ENCODE peak calls at places on chromosomes 13 and 19, in five cellular contexts. One of them, this sample, is unnamed.

GRCh38 chr13:110062777-110063442 is 244.0 kb downstream of the COL4A1 start:
- DNase-seq in CD4-positive, alpha-beta memory T cell: no peak
- DNase-seq in CD4-positive, alpha-beta T cell: no peak
- DNase-seq in WTC11: no peak
- DNase-seq in SJSA1: no peak
- DNase-seq in this sample: peak

GRCh38 chr13:109844396-109844795 is 58.0 kb upstream of the IRS2 start:
- DNase-seq in CD4-positive, alpha-beta memory T cell: no peak
- DNase-seq in CD4-positive, alpha-beta T cell: no peak
- DNase-seq in WTC11: no peak
- DNase-seq in SJSA1: peak
- DNase-seq in this sample: no peak

GRCh38 chr13:113915012-113915763 is 51.3 kb upstream of the GAS6 start:
- DNase-seq in CD4-positive, alpha-beta memory T cell: no peak
- DNase-seq in CD4-positive, alpha-beta T cell: no peak
- DNase-seq in WTC11: no peak
- DNase-seq in SJSA1: no peak
- DNase-seq in this sample: no peak

GRCh38 chr19:45591004-45591637 is 6.5 kb upstream of the OPA3 start:
- DNase-seq in CD4-positive, alpha-beta memory T cell: no peak
- DNase-seq in CD4-positive, alpha-beta T cell: no peak
- DNase-seq in WTC11: peak
- DNase-seq in SJSA1: no peak
- DNase-seq in this sample: peak

GRCh38 chr19:50933640-50934039 is 19.2 kb downstream of the KLK5 start:
- DNase-seq in CD4-positive, alpha-beta memory T cell: no peak
- DNase-seq in CD4-positive, alpha-beta T cell: no peak
- DNase-seq in WTC11: no peak
- DNase-seq in SJSA1: no peak
- DNase-seq in this sample: no peak

GRCh38 chr13:45297456-45298205 is 43.4 kb downstream of the TPT1 start:
- DNase-seq in CD4-positive, alpha-beta memory T cell: peak
- DNase-seq in CD4-positive, alpha-beta T cell: no peak
- DNase-seq in WTC11: no peak
- DNase-seq in SJSA1: no peak
- DNase-seq in this sample: no peak

GRCh38 chr19:32581704-32582164 is 744 bp downstream of the PDCD5 start:
- DNase-seq in CD4-positive, alpha-beta memory T cell: no peak
- DNase-seq in CD4-positive, alpha-beta T cell: no peak
- DNase-seq in WTC11: peak
- DNase-seq in SJSA1: no peak
- DNase-seq in this sample: peak

GRCh38 chr13:93535256-93535655 is 308.6 kb downstream of the GPC6 start:
- DNase-seq in CD4-positive, alpha-beta memory T cell: no peak
- DNase-seq in CD4-positive, alpha-beta T cell: no peak
- DNase-seq in WTC11: no peak
- DNase-seq in SJSA1: no peak
- DNase-seq in this sample: no peak

GRCh38 chr19:45952691-45953505 is 20.8 kb downstream of the NOVA2 start:
- DNase-seq in CD4-positive, alpha-beta memory T cell: peak
- DNase-seq in CD4-positive, alpha-beta T cell: peak
- DNase-seq in WTC11: peak
- DNase-seq in SJSA1: peak
- DNase-seq in this sample: no peak

GRCh38 chr19:55086730-55087541 is 11.3 kb downstream of the EPS8L1 start:
- DNase-seq in CD4-positive, alpha-beta memory T cell: no peak
- DNase-seq in CD4-positive, alpha-beta T cell: peak
- DNase-seq in WTC11: peak
- DNase-seq in SJSA1: peak
- DNase-seq in this sample: peak

GRCh38 chr19:6530385-6531162 is at the start of gene TNFSF9:
- DNase-seq in CD4-positive, alpha-beta memory T cell: peak
- DNase-seq in CD4-positive, alpha-beta T cell: peak
- DNase-seq in WTC11: peak
- DNase-seq in SJSA1: peak
- DNase-seq in this sample: peak

GRCh38 chr13:43042410-43042921 is 19.1 kb downstream of the DNAJC15 start:
- DNase-seq in CD4-positive, alpha-beta memory T cell: no peak
- DNase-seq in CD4-positive, alpha-beta T cell: no peak
- DNase-seq in WTC11: no peak
- DNase-seq in SJSA1: no peak
- DNase-seq in this sample: no peak

GRCh38 chr13:40352385-40352778 is 314.1 kb downstream of the FOXO1 start:
- DNase-seq in CD4-positive, alpha-beta memory T cell: no peak
- DNase-seq in CD4-positive, alpha-beta T cell: no peak
- DNase-seq in WTC11: no peak
- DNase-seq in SJSA1: no peak
- DNase-seq in this sample: no peak

GRCh38 chr19:17681505-17682125 is 6.5 kb downstream of the UNC13A start:
- DNase-seq in CD4-positive, alpha-beta memory T cell: no peak
- DNase-seq in CD4-positive, alpha-beta T cell: no peak
- DNase-seq in WTC11: peak
- DNase-seq in SJSA1: no peak
- DNase-seq in this sample: no peak

GRCh38 chr13:59771272-59771671 is 392.5 kb downstream of the DIAPH3 start:
- DNase-seq in CD4-positive, alpha-beta memory T cell: no peak
- DNase-seq in CD4-positive, alpha-beta T cell: no peak
- DNase-seq in WTC11: no peak
- DNase-seq in SJSA1: no peak
- DNase-seq in this sample: no peak

GRCh38 chr19:42234364-42234763 is 8.0 kb downstream of the GSK3A start:
- DNase-seq in CD4-positive, alpha-beta memory T cell: no peak
- DNase-seq in CD4-positive, alpha-beta T cell: no peak
- DNase-seq in WTC11: no peak
- DNase-seq in SJSA1: no peak
- DNase-seq in this sample: peak

GRCh38 chr13:94967183-94968039 is 255.1 kb upstream of the SOX21 start:
- DNase-seq in CD4-positive, alpha-beta memory T cell: no peak
- DNase-seq in CD4-positive, alpha-beta T cell: no peak
- DNase-seq in WTC11: peak
- DNase-seq in SJSA1: no peak
- DNase-seq in this sample: peak

GRCh38 chr19:38634757-38635482 is 12.5 kb upstream of the ACTN4 start:
- DNase-seq in CD4-positive, alpha-beta memory T cell: peak
- DNase-seq in CD4-positive, alpha-beta T cell: peak
- DNase-seq in WTC11: peak
- DNase-seq in SJSA1: peak
- DNase-seq in this sample: peak

GRCh38 chr13:39038569-39038898 is 278 bp downstream of the NHLRC3 start:
- DNase-seq in CD4-positive, alpha-beta memory T cell: peak
- DNase-seq in CD4-positive, alpha-beta T cell: peak
- DNase-seq in WTC11: no peak
- DNase-seq in SJSA1: no peak
- DNase-seq in this sample: no peak

GRCh38 chr19:33268162-33268991 is 34.0 kb downstream of the CEBPA start:
- DNase-seq in CD4-positive, alpha-beta memory T cell: no peak
- DNase-seq in CD4-positive, alpha-beta T cell: no peak
- DNase-seq in WTC11: no peak
- DNase-seq in SJSA1: no peak
- DNase-seq in this sample: no peak

GRCh38 chr19:2053601-2054389 is 2.8 kb upstream of the MKNK2 start:
- DNase-seq in CD4-positive, alpha-beta memory T cell: no peak
- DNase-seq in CD4-positive, alpha-beta T cell: no peak
- DNase-seq in WTC11: no peak
- DNase-seq in SJSA1: no peak
- DNase-seq in this sample: no peak

GRCh38 chr13:66714795-66715194 is 515.3 kb downstream of the PCDH9 start:
- DNase-seq in CD4-positive, alpha-beta memory T cell: no peak
- DNase-seq in CD4-positive, alpha-beta T cell: no peak
- DNase-seq in WTC11: no peak
- DNase-seq in SJSA1: no peak
- DNase-seq in this sample: no peak

GRCh38 chr19:16117594-16118033 is 5.9 kb downstream of the RAB8A start:
- DNase-seq in CD4-positive, alpha-beta memory T cell: no peak
- DNase-seq in CD4-positive, alpha-beta T cell: no peak
- DNase-seq in WTC11: peak
- DNase-seq in SJSA1: no peak
- DNase-seq in this sample: no peak

GRCh38 chr13:60583196-60583908 is 186.3 kb downstream of the TDRD3 start:
- DNase-seq in CD4-positive, alpha-beta memory T cell: no peak
- DNase-seq in CD4-positive, alpha-beta T cell: no peak
- DNase-seq in WTC11: peak
- DNase-seq in SJSA1: peak
- DNase-seq in this sample: no peak

GRCh38 chr19:12208221-12208620 is 45.3 kb downstream of the ZNF136 start:
- DNase-seq in CD4-positive, alpha-beta memory T cell: no peak
- DNase-seq in CD4-positive, alpha-beta T cell: no peak
- DNase-seq in WTC11: no peak
- DNase-seq in SJSA1: no peak
- DNase-seq in this sample: no peak

GRCh38 chr19:6417713-6418561 is 6.7 kb downstream of the KHSRP start:
- DNase-seq in CD4-positive, alpha-beta memory T cell: no peak
- DNase-seq in CD4-positive, alpha-beta T cell: no peak
- DNase-seq in WTC11: peak
- DNase-seq in SJSA1: no peak
- DNase-seq in this sample: peak

GRCh38 chr19:5314012-5314906 is 26.4 kb downstream of the PTPRS start:
- DNase-seq in CD4-positive, alpha-beta memory T cell: no peak
- DNase-seq in CD4-positive, alpha-beta T cell: no peak
- DNase-seq in WTC11: no peak
- DNase-seq in SJSA1: no peak
- DNase-seq in this sample: no peak

GRCh38 chr13:50529154-50529882 is 314.2 kb downstream of the DLEU7 start:
- DNase-seq in CD4-positive, alpha-beta memory T cell: no peak
- DNase-seq in CD4-positive, alpha-beta T cell: no peak
- DNase-seq in WTC11: peak
- DNase-seq in SJSA1: peak
- DNase-seq in this sample: peak

GRCh38 chr13:27036236-27036981 is 135.2 kb downstream of the USP12 start:
- DNase-seq in CD4-positive, alpha-beta memory T cell: no peak
- DNase-seq in CD4-positive, alpha-beta T cell: no peak
- DNase-seq in WTC11: no peak
- DNase-seq in SJSA1: no peak
- DNase-seq in this sample: no peak

GRCh38 chr19:18814063-18814462 is 17.7 kb upstream of the UPF1 start:
- DNase-seq in CD4-positive, alpha-beta memory T cell: no peak
- DNase-seq in CD4-positive, alpha-beta T cell: no peak
- DNase-seq in WTC11: no peak
- DNase-seq in SJSA1: no peak
- DNase-seq in this sample: no peak

GRCh38 chr19:35389192-35389861 is 18.5 kb downstream of the GPR42 start:
- DNase-seq in CD4-positive, alpha-beta memory T cell: no peak
- DNase-seq in CD4-positive, alpha-beta T cell: no peak
- DNase-seq in WTC11: no peak
- DNase-seq in SJSA1: no peak
- DNase-seq in this sample: no peak

This sample was measured in posterior cingulate gyrus.